ENCODE peak calls at places on chromosomes 4 and X, in seven cellular contexts. One of them, this sample, is unnamed.

GRCh38 chrX:614136-614535 is 16.5 kb upstream of the SHOX start:
- DNase-seq in GM12892: no peak
- DNase-seq in H1: no peak
- DNase-seq in K562: no peak
- DNase-seq in HepG2: no peak
- DNase-seq in GM12878: no peak
- DNase-seq in SK-N-SH: no peak
- DNase-seq in this sample: no peak

GRCh38 chrX:138775501-138775900 is 64.0 kb upstream of the FGF13 start:
- DNase-seq in GM12892: no peak
- DNase-seq in H1: no peak
- DNase-seq in K562: peak; percentile 34
- DNase-seq in HepG2: peak; percentile 0
- DNase-seq in GM12878: no peak
- DNase-seq in SK-N-SH: peak; percentile 30
- DNase-seq in this sample: no peak

GRCh38 chrX:997631-998137 is 214.8 kb downstream of the CRLF2 start:
- DNase-seq in GM12892: no peak
- DNase-seq in H1: peak; percentile 39
- DNase-seq in K562: no peak
- DNase-seq in HepG2: no peak
- DNase-seq in GM12878: peak; percentile 40
- DNase-seq in SK-N-SH: no peak
- DNase-seq in this sample: no peak

GRCh38 chrX:2500681-2501151 is at the start of the genes DHRSX and ZBED1:
- DNase-seq in GM12892: peak; percentile 77
- DNase-seq in H1: no peak
- DNase-seq in K562: peak; percentile 29
- DNase-seq in HepG2: no peak
- DNase-seq in GM12878: no peak
- DNase-seq in SK-N-SH: peak; percentile 90
- DNase-seq in this sample: peak; percentile 69

GRCh38 chrX:40468033-40468979 is 112.5 kb upstream of the ATP6AP2 start:
- DNase-seq in GM12892: no peak
- DNase-seq in H1: no peak
- DNase-seq in K562: peak; percentile 51
- DNase-seq in HepG2: peak; percentile 86
- DNase-seq in GM12878: peak; percentile 47
- DNase-seq in SK-N-SH: peak; percentile 38
- DNase-seq in this sample: no peak

GRCh38 chr4:156545003-156545785 is 426.4 kb downstream of the PDGFC start:
- DNase-seq in GM12892: no peak
- DNase-seq in H1: no peak
- DNase-seq in K562: no peak
- DNase-seq in HepG2: no peak
- DNase-seq in GM12878: no peak
- DNase-seq in SK-N-SH: no peak
- DNase-seq in this sample: no peak

GRCh38 chr4:131613086-131613823 is 1535.8 kb upstream of the PCDH10 start:
- DNase-seq in GM12892: no peak
- DNase-seq in H1: no peak
- DNase-seq in K562: no peak
- DNase-seq in HepG2: no peak
- DNase-seq in GM12878: no peak
- DNase-seq in SK-N-SH: no peak
- DNase-seq in this sample: no peak

GRCh38 chr4:60033826-60034225 is 1166.3 kb upstream of the ADGRL3 start:
- DNase-seq in GM12892: no peak
- DNase-seq in H1: no peak
- DNase-seq in K562: no peak
- DNase-seq in HepG2: no peak
- DNase-seq in GM12878: no peak
- DNase-seq in SK-N-SH: no peak
- DNase-seq in this sample: no peak

GRCh38 chr4:139918591-139918990 is 235.4 kb downstream of the MAML3 start:
- DNase-seq in GM12892: no peak
- DNase-seq in H1: no peak
- DNase-seq in K562: no peak
- DNase-seq in HepG2: no peak
- DNase-seq in GM12878: no peak
- DNase-seq in SK-N-SH: no peak
- DNase-seq in this sample: no peak

GRCh38 chrX:1442016-1442665 is 10.6 kb downstream of the ASMTL start:
- DNase-seq in GM12892: no peak
- DNase-seq in H1: no peak
- DNase-seq in K562: no peak
- DNase-seq in HepG2: no peak
- DNase-seq in GM12878: no peak
- DNase-seq in SK-N-SH: no peak
- DNase-seq in this sample: no peak

GRCh38 chr4:131052646-131053045 is 1956.7 kb downstream of the C4orf33 start:
- DNase-seq in GM12892: no peak
- DNase-seq in H1: no peak
- DNase-seq in K562: no peak
- DNase-seq in HepG2: no peak
- DNase-seq in GM12878: no peak
- DNase-seq in SK-N-SH: no peak
- DNase-seq in this sample: no peak

GRCh38 chr4:31918891-31919290 is 1198.7 kb downstream of the PCDH7 start:
- DNase-seq in GM12892: no peak
- DNase-seq in H1: no peak
- DNase-seq in K562: no peak
- DNase-seq in HepG2: no peak
- DNase-seq in GM12878: no peak
- DNase-seq in SK-N-SH: no peak
- DNase-seq in this sample: no peak

GRCh38 chr4:122458625-122459024 is 2.1 kb upstream of the IL2 start:
- DNase-seq in GM12892: peak; percentile 1
- DNase-seq in H1: no peak
- DNase-seq in K562: peak; percentile 33
- DNase-seq in HepG2: no peak
- DNase-seq in GM12878: no peak
- DNase-seq in SK-N-SH: no peak
- DNase-seq in this sample: no peak

GRCh38 chr4:109760682-109761081 is 30.8 kb upstream of the PLA2G12A start:
- DNase-seq in GM12892: no peak
- DNase-seq in H1: no peak
- DNase-seq in K562: no peak
- DNase-seq in HepG2: no peak
- DNase-seq in GM12878: no peak
- DNase-seq in SK-N-SH: no peak
- DNase-seq in this sample: no peak

GRCh38 chrX:2789569-2789968 is 37.7 kb downstream of the XG start:
- DNase-seq in GM12892: no peak
- DNase-seq in H1: no peak
- DNase-seq in K562: no peak
- DNase-seq in HepG2: no peak
- DNase-seq in GM12878: no peak
- DNase-seq in SK-N-SH: no peak
- DNase-seq in this sample: no peak

GRCh38 chr4:101291198-101291597 is 56.1 kb downstream of the PPP3CA start:
- DNase-seq in GM12892: no peak
- DNase-seq in H1: no peak
- DNase-seq in K562: no peak
- DNase-seq in HepG2: no peak
- DNase-seq in GM12878: no peak
- DNase-seq in SK-N-SH: no peak
- DNase-seq in this sample: no peak

GRCh38 chr4:77395481-77395880 is 210.1 kb upstream of the CXCL13 start:
- DNase-seq in GM12892: no peak
- DNase-seq in H1: no peak
- DNase-seq in K562: no peak
- DNase-seq in HepG2: no peak
- DNase-seq in GM12878: no peak
- DNase-seq in SK-N-SH: no peak
- DNase-seq in this sample: no peak

GRCh38 chrX:9899640-9900075 is 67.5 kb upstream of the CLDN34 start:
- DNase-seq in GM12892: no peak
- DNase-seq in H1: no peak
- DNase-seq in K562: no peak
- DNase-seq in HepG2: no peak
- DNase-seq in GM12878: no peak
- DNase-seq in SK-N-SH: no peak
- DNase-seq in this sample: no peak

GRCh38 chr4:6542951-6543350 is 32.0 kb upstream of the MAN2B2 start:
- DNase-seq in GM12892: no peak
- DNase-seq in H1: no peak
- DNase-seq in K562: no peak
- DNase-seq in HepG2: no peak
- DNase-seq in GM12878: no peak
- DNase-seq in SK-N-SH: no peak
- DNase-seq in this sample: no peak

GRCh38 chrX:130716822-130717405 is 186.1 kb downstream of the ENOX2 start:
- DNase-seq in GM12892: no peak
- DNase-seq in H1: no peak
- DNase-seq in K562: no peak
- DNase-seq in HepG2: no peak
- DNase-seq in GM12878: no peak
- DNase-seq in SK-N-SH: no peak
- DNase-seq in this sample: no peak

GRCh38 chr4:6458528-6458927 is 13.9 kb downstream of the PPP2R2C start:
- DNase-seq in GM12892: no peak
- DNase-seq in H1: no peak
- DNase-seq in K562: no peak
- DNase-seq in HepG2: no peak
- DNase-seq in GM12878: no peak
- DNase-seq in SK-N-SH: no peak
- DNase-seq in this sample: no peak

GRCh38 chr4:128676095-128676494 is 133.4 kb upstream of the JADE1 start:
- DNase-seq in GM12892: no peak
- DNase-seq in H1: no peak
- DNase-seq in K562: no peak
- DNase-seq in HepG2: no peak
- DNase-seq in GM12878: no peak
- DNase-seq in SK-N-SH: no peak
- DNase-seq in this sample: no peak

GRCh38 chr4:167176723-167177367 is 57.4 kb downstream of the SPOCK3 start:
- DNase-seq in GM12892: no peak
- DNase-seq in H1: no peak
- DNase-seq in K562: no peak
- DNase-seq in HepG2: peak; percentile 64
- DNase-seq in GM12878: no peak
- DNase-seq in SK-N-SH: no peak
- DNase-seq in this sample: no peak

GRCh38 chr4:98929341-98930267 is 671 bp upstream of the EIF4E start:
- DNase-seq in GM12892: peak; percentile 30
- DNase-seq in H1: no peak
- DNase-seq in K562: peak; percentile 89
- DNase-seq in HepG2: peak; percentile 40
- DNase-seq in GM12878: peak; percentile 78
- DNase-seq in SK-N-SH: peak; percentile 68
- DNase-seq in this sample: peak; percentile 26

GRCh38 chrX:155666741-155667140 is 54.0 kb upstream of the TMLHE start:
- DNase-seq in GM12892: no peak
- DNase-seq in H1: no peak
- DNase-seq in K562: peak; percentile 21
- DNase-seq in HepG2: no peak
- DNase-seq in GM12878: no peak
- DNase-seq in SK-N-SH: no peak
- DNase-seq in this sample: no peak

GRCh38 chrX:47321386-47321785 is 49.0 kb upstream of the ZNF157 start:
- DNase-seq in GM12892: no peak
- DNase-seq in H1: peak; percentile 78
- DNase-seq in K562: peak; percentile 61
- DNase-seq in HepG2: no peak
- DNase-seq in GM12878: no peak
- DNase-seq in SK-N-SH: no peak
- DNase-seq in this sample: no peak
- TF ChIP-seq TAF1 in GM12892: no peak
- TF ChIP-seq TAF1 in H1: peak; percentile 53
- TF ChIP-seq TAF1 in K562: no peak
- TF ChIP-seq TAF1 in HepG2: no peak
- TF ChIP-seq TAF1 in GM12878: no peak
- TF ChIP-seq TAF1 in SK-N-SH: no peak
- TF ChIP-seq TAF1 in this sample: no peak

DNA sequence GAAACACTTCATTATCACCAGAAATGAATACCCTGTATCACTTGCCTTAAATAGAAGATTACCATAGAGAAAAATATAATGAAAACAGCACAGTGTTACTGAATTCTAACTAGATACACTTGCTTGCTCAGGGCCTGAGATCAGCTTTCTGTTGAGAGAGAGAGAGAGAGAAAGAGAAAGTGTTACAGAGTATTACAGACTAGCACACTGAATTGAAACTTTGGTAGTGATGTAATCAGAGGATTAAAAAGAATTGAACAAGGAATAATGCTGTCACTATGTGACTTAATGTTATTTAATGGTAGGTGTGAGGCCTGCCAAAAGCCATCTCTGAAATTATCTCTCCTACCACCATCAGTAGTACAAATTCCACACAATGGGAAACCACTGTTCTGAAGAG is 35.5 kb upstream of the CASK start:
- DNase-seq in GM12892: no peak
- DNase-seq in H1: no peak
- DNase-seq in K562: no peak
- DNase-seq in HepG2: no peak
- DNase-seq in GM12878: no peak
- DNase-seq in SK-N-SH: no peak
- DNase-seq in this sample: no peak
- TF ChIP-seq POLR2AphosphoS5 in GM12892: no peak
- TF ChIP-seq POLR2AphosphoS5 in H1: no peak
- TF ChIP-seq POLR2AphosphoS5 in K562: no peak
- TF ChIP-seq POLR2AphosphoS5 in HepG2: no peak
- TF ChIP-seq POLR2AphosphoS5 in GM12878: no peak
- TF ChIP-seq POLR2AphosphoS5 in SK-N-SH: no peak
- TF ChIP-seq POLR2AphosphoS5 in this sample: no peak

GRCh38 chr4:183589710-183590109 is 69.3 kb downstream of the RWDD4 start:
- DNase-seq in GM12892: no peak
- DNase-seq in H1: no peak
- DNase-seq in K562: peak; percentile 18
- DNase-seq in HepG2: no peak
- DNase-seq in GM12878: no peak
- DNase-seq in SK-N-SH: no peak
- DNase-seq in this sample: no peak
- TF ChIP-seq TAF1 in GM12892: no peak
- TF ChIP-seq TAF1 in H1: no peak
- TF ChIP-seq TAF1 in K562: no peak
- TF ChIP-seq TAF1 in HepG2: no peak
- TF ChIP-seq TAF1 in GM12878: no peak
- TF ChIP-seq TAF1 in SK-N-SH: no peak
- TF ChIP-seq TAF1 in this sample: no peak

DNA sequence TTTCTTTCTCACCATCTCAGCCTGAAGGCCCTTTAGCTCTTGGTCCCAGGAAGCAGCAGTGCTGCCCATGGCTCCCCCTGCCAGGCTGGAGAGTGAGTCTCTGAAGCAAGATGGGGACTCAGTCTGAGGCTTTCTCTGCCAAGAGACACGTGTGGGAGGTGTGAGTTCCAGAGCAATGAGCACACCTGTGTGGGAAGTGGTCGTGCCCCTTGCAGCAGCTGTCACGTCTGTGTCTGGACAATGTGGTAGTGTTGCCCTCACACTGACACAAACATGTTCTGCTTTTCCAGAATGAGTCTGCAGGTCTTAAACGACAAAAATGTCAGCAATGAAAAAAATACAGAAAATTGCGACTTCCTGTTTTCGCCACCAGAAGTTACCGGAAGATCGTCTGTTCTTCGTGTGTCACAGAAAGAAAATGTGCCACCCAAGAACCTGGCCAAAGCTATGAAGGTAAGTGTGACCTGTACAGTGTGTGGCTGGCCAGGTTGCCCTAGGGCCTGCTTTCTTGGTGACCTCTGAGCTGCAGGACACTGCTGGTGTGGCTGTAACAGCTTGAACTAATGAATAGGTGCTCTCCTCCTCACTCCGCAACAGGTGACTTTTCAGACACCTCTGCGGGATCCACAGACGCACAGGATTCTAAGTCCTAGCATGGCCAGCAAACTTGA is 1.9 kb downstream of the TACC3 start:
- DNase-seq in GM12892: no peak
- DNase-seq in H1: no peak
- DNase-seq in K562: no peak
- DNase-seq in HepG2: no peak
- DNase-seq in GM12878: no peak
- DNase-seq in SK-N-SH: no peak
- DNase-seq in this sample: no peak
- TF ChIP-seq POLR2AphosphoS5 in GM12892: no peak
- TF ChIP-seq POLR2AphosphoS5 in H1: no peak
- TF ChIP-seq POLR2AphosphoS5 in K562: no peak
- TF ChIP-seq POLR2AphosphoS5 in HepG2: no peak
- TF ChIP-seq POLR2AphosphoS5 in GM12878: no peak
- TF ChIP-seq POLR2AphosphoS5 in SK-N-SH: no peak
- TF ChIP-seq POLR2AphosphoS5 in this sample: no peak